ENCODE peak calls at places on chromosomes 16 and 17, in four cellular contexts. E, L, D and Y are unnamed samples.

GRCh38 chr16:66266436-66267286 is 99.8 kb upstream of the CDH5 start:
- DNase-seq in D (no peak), E (no peak), L (peak; percentile 68), Y (peak; percentile 58)

GRCh38 chr17:42373896-42374295 is 14.3 kb downstream of the STAT3 start:
- DNase-seq in E (no peak), L (no peak), D (no peak), Y (no peak)

GRCh38 chr17:7838291-7839075 is 4.5 kb downstream of the KDM6B start:
- DNase-seq in E (peak; percentile 69), D (no peak), L (no peak), Y (peak; percentile 85)

GRCh38 chr17:35170968-35171771 is 23.0 kb downstream of the SLC35G3 start:
- DNase-seq in D (no peak), E (no peak), L (no peak), Y (no peak)

GRCh38 chr16:78184554-78185183 is 85.2 kb downstream of the WWOX start:
- DNase-seq in D (no peak), E (no peak), L (no peak), Y (no peak)

GRCh38 chr17:41551370-41551769 is 20.5 kb downstream of the KRT9 start:
- DNase-seq in L (no peak), D (no peak), E (no peak), Y (no peak)

GRCh38 chr17:72591500-72592241 is 470.9 kb downstream of the SOX9 start:
- DNase-seq in L (no peak), D (no peak), E (peak; percentile 32), Y (peak; percentile 36)

GRCh38 chr16:56357291-56357764 is 68.0 kb downstream of the AMFR start:
- DNase-seq in L (no peak), E (no peak), D (peak; percentile 24), Y (no peak)

GRCh38 chr17:75181608-75182318 is 996 bp downstream of the SUMO2 start:
- DNase-seq in D (peak; percentile 28), L (peak; percentile 14), E (peak; percentile 49), Y (peak; percentile 27)